ENCODE peak calls at places on chromosomes 12 and 14, in five cellular contexts. One of them, this sample, is unnamed.

GRCh38 chr12:31238764-31239387 is 87.1 kb downstream of the SINHCAF start:
- DNase-seq in dorsolateral prefrontal cortex: no peak
- DNase-seq in testis: peak
- DNase-seq in fibroblast of the aortic adventitia: peak
- DNase-seq in fibroblast of lung: peak
- DNase-seq in this sample: no peak

GRCh38 chr12:105451211-105451610 is 120.7 kb downstream of the C12orf75 start:
- DNase-seq in testis: no peak
- DNase-seq in fibroblast of lung: peak
- DNase-seq in dorsolateral prefrontal cortex: no peak
- DNase-seq in fibroblast of the aortic adventitia: peak
- DNase-seq in this sample: no peak

GRCh38 chr12:123966596-123966995 is 6.0 kb downstream of the CCDC92 start:
- DNase-seq in fibroblast of the aortic adventitia: peak
- DNase-seq in fibroblast of lung: peak
- DNase-seq in dorsolateral prefrontal cortex: no peak
- DNase-seq in testis: no peak
- DNase-seq in this sample: no peak

GRCh38 chr14:74400919-74401503 is 25.0 kb downstream of the SYNDIG1L start:
- DNase-seq in fibroblast of lung: no peak
- DNase-seq in fibroblast of the aortic adventitia: no peak
- DNase-seq in dorsolateral prefrontal cortex: no peak
- DNase-seq in testis: no peak
- DNase-seq in this sample: no peak

GRCh38 chr14:64405295-64405694 is 17.1 kb downstream of the MTHFD1 start:
- DNase-seq in fibroblast of lung: no peak
- DNase-seq in dorsolateral prefrontal cortex: no peak
- DNase-seq in fibroblast of the aortic adventitia: no peak
- DNase-seq in testis: no peak
- DNase-seq in this sample: no peak

GRCh38 chr12:13631873-13632272 is 349.5 kb downstream of the GRIN2B start:
- DNase-seq in fibroblast of lung: no peak
- DNase-seq in testis: no peak
- DNase-seq in dorsolateral prefrontal cortex: no peak
- DNase-seq in fibroblast of the aortic adventitia: no peak
- DNase-seq in this sample: no peak

GRCh38 chr12:10042167-10042566 is 11.7 kb downstream of the CLEC9A start:
- DNase-seq in testis: no peak
- DNase-seq in dorsolateral prefrontal cortex: no peak
- DNase-seq in fibroblast of the aortic adventitia: no peak
- DNase-seq in fibroblast of lung: no peak
- DNase-seq in this sample: no peak

GRCh38 chr12:43210437-43211197 is 341.4 kb downstream of the ADAMTS20 start:
- DNase-seq in dorsolateral prefrontal cortex: no peak
- DNase-seq in testis: no peak
- DNase-seq in fibroblast of the aortic adventitia: peak
- DNase-seq in fibroblast of lung: peak
- DNase-seq in this sample: no peak

GRCh38 chr12:82931349-82932116 is 244.8 kb downstream of the TMTC2 start:
- DNase-seq in dorsolateral prefrontal cortex: no peak
- DNase-seq in fibroblast of lung: no peak
- DNase-seq in fibroblast of the aortic adventitia: no peak
- DNase-seq in testis: no peak
- DNase-seq in this sample: no peak

GRCh38 chr12:75660107-75660530 is 148.7 kb upstream of the KRR1 start:
- DNase-seq in fibroblast of the aortic adventitia: peak
- DNase-seq in dorsolateral prefrontal cortex: no peak
- DNase-seq in testis: no peak
- DNase-seq in fibroblast of lung: peak
- DNase-seq in this sample: no peak

GRCh38 chr12:38411947-38412346 is 95.4 kb downstream of the ALG10B start:
- DNase-seq in testis: no peak
- DNase-seq in dorsolateral prefrontal cortex: no peak
- DNase-seq in fibroblast of lung: no peak
- DNase-seq in fibroblast of the aortic adventitia: no peak
- DNase-seq in this sample: no peak

GRCh38 chr14:71022015-71022919 is 115.0 kb downstream of the PCNX1 start:
- DNase-seq in fibroblast of the aortic adventitia: no peak
- DNase-seq in testis: no peak
- DNase-seq in dorsolateral prefrontal cortex: no peak
- DNase-seq in fibroblast of lung: no peak
- DNase-seq in this sample: no peak

GRCh38 chr14:26621807-26622560 is 24.2 kb upstream of the NOVA1 start:
- DNase-seq in fibroblast of lung: peak
- DNase-seq in testis: no peak
- DNase-seq in fibroblast of the aortic adventitia: peak
- DNase-seq in dorsolateral prefrontal cortex: no peak
- DNase-seq in this sample: no peak

GRCh38 chr12:42372154-42372791 is 46.3 kb downstream of the PPHLN1 start:
- DNase-seq in dorsolateral prefrontal cortex: no peak
- DNase-seq in testis: no peak
- DNase-seq in fibroblast of the aortic adventitia: peak
- DNase-seq in fibroblast of lung: peak
- DNase-seq in this sample: no peak

GRCh38 chr14:62251237-62251636 is 489.0 kb downstream of the SNAPC1 start:
- DNase-seq in testis: no peak
- DNase-seq in dorsolateral prefrontal cortex: no peak
- DNase-seq in fibroblast of lung: no peak
- DNase-seq in fibroblast of the aortic adventitia: no peak
- DNase-seq in this sample: no peak

GRCh38 chr14:68471029-68471963 is 321.6 kb downstream of the ZFP36L1 start:
- DNase-seq in fibroblast of the aortic adventitia: no peak
- DNase-seq in dorsolateral prefrontal cortex: no peak
- DNase-seq in fibroblast of lung: no peak
- DNase-seq in testis: no peak
- DNase-seq in this sample: no peak

GRCh38 chr14:23058654-23059504 is 1.6 kb upstream of the CDH24 start:
- DNase-seq in fibroblast of lung: no peak
- DNase-seq in dorsolateral prefrontal cortex: no peak
- DNase-seq in testis: no peak
- DNase-seq in fibroblast of the aortic adventitia: no peak
- DNase-seq in this sample: no peak

GRCh38 chr14:23057757-23058653 is 685 bp upstream of the CDH24 start:
- DNase-seq in fibroblast of lung: peak
- DNase-seq in fibroblast of the aortic adventitia: peak
- DNase-seq in dorsolateral prefrontal cortex: peak
- DNase-seq in testis: peak
- DNase-seq in this sample: peak

GRCh38 chr14:23056257-23056955 is 914 bp downstream of the CDH24 start:
- DNase-seq in testis: peak
- DNase-seq in dorsolateral prefrontal cortex: no peak
- DNase-seq in fibroblast of the aortic adventitia: peak
- DNase-seq in fibroblast of lung: peak
- DNase-seq in this sample: no peak

GRCh38 chr14:23055621-23056256 is 1.6 kb downstream of the CDH24 start:
- DNase-seq in testis: no peak
- DNase-seq in fibroblast of the aortic adventitia: no peak
- DNase-seq in dorsolateral prefrontal cortex: no peak
- DNase-seq in fibroblast of lung: peak
- DNase-seq in this sample: no peak

GRCh38 chr14:23056956-23057756 is at the start of gene CDH24:
- DNase-seq in testis: peak
- DNase-seq in dorsolateral prefrontal cortex: no peak
- DNase-seq in fibroblast of the aortic adventitia: peak
- DNase-seq in fibroblast of lung: peak
- DNase-seq in this sample: no peak
- H3K4me3 ChIP-seq in testis: peak
- H3K4me3 ChIP-seq in dorsolateral prefrontal cortex: peak
- H3K4me3 ChIP-seq in fibroblast of the aortic adventitia: peak
- H3K4me3 ChIP-seq in fibroblast of lung: peak
- H3K4me3 ChIP-seq in this sample: peak

DNA sequence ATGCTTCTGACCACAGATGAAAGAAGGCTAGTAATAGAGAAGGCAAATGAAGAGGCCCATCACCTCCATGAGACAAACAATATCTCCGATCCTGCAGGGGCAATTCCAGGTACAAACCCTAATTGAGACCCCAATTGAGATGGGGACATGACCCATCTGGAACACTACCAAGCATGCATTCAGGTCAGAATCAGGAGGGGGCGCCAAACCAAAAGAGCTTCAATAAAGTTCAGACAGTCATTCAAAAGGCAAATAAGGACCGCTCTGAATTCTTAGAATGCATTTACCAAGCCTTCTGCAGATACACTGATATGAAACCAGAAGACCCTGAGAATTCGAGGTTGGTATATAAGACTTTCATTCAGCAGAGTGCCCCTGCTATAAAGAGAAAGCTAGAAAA is 10.2 kb upstream of the EDDM3B start:
- DNase-seq in dorsolateral prefrontal cortex: no peak
- DNase-seq in fibroblast of lung: no peak
- DNase-seq in fibroblast of the aortic adventitia: no peak
- DNase-seq in testis: peak
- DNase-seq in this sample: no peak
- TF ChIP-seq CTCF in dorsolateral prefrontal cortex: peak
- TF ChIP-seq CTCF in fibroblast of lung: no peak
- TF ChIP-seq CTCF in fibroblast of the aortic adventitia: no peak
- TF ChIP-seq CTCF in testis: no peak
- TF ChIP-seq CTCF in this sample: no peak

GRCh38 chr12:24230061-24230460 is 280.6 kb upstream of the SOX5 start:
- DNase-seq in fibroblast of lung: no peak
- DNase-seq in fibroblast of the aortic adventitia: no peak
- DNase-seq in dorsolateral prefrontal cortex: no peak
- DNase-seq in testis: no peak
- DNase-seq in this sample: no peak
- H3K4me3 ChIP-seq in fibroblast of lung: no peak
- H3K4me3 ChIP-seq in fibroblast of the aortic adventitia: no peak
- H3K4me3 ChIP-seq in dorsolateral prefrontal cortex: no peak
- H3K4me3 ChIP-seq in testis: no peak
- H3K4me3 ChIP-seq in this sample: no peak

GRCh38 chr14:52649511-52649910 is 45.8 kb downstream of the ERO1A start:
- DNase-seq in testis: no peak
- DNase-seq in dorsolateral prefrontal cortex: no peak
- DNase-seq in fibroblast of the aortic adventitia: no peak
- DNase-seq in fibroblast of lung: no peak
- DNase-seq in this sample: no peak

DNA sequence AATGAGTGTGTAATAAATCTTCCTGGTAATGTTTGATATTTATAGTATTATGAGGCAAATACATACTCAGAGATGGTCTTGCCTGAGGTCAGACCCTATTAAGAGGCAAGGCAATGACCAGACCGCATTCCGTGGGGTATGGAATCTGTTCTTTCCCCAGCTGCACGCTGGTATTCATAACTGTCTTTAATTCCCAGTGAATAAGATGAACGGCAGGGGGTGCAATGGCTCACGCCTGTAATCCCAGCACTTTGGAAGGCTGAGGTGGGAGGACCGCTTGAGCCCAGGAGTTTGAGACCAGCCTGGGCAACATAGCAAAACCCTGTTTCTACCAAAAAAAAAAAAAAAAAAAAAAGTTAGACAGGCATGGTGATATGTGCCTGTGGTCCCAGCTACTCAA is 44.6 kb downstream of the ERO1A start:
- DNase-seq in testis: no peak
- DNase-seq in dorsolateral prefrontal cortex: no peak
- DNase-seq in fibroblast of lung: no peak
- DNase-seq in fibroblast of the aortic adventitia: peak
- DNase-seq in this sample: no peak
- TF ChIP-seq CTCF in testis: no peak
- TF ChIP-seq CTCF in dorsolateral prefrontal cortex: no peak
- TF ChIP-seq CTCF in fibroblast of lung: no peak
- TF ChIP-seq CTCF in fibroblast of the aortic adventitia: no peak
- TF ChIP-seq CTCF in this sample: peak

GRCh38 chr12:63149884-63150254 is 1.1 kb downstream of the AVPR1A start:
- DNase-seq in fibroblast of the aortic adventitia: no peak
- DNase-seq in dorsolateral prefrontal cortex: no peak
- DNase-seq in fibroblast of lung: no peak
- DNase-seq in testis: no peak
- DNase-seq in this sample: no peak

GRCh38 chr12:63151898-63152700 is 1.1 kb upstream of the AVPR1A start:
- DNase-seq in dorsolateral prefrontal cortex: no peak
- DNase-seq in fibroblast of lung: peak
- DNase-seq in fibroblast of the aortic adventitia: peak
- DNase-seq in testis: peak
- DNase-seq in this sample: peak

GRCh38 chr12:63151061-63151897 is at the start of gene AVPR1A:
- DNase-seq in testis: peak
- DNase-seq in dorsolateral prefrontal cortex: no peak
- DNase-seq in fibroblast of lung: no peak
- DNase-seq in fibroblast of the aortic adventitia: no peak
- DNase-seq in this sample: no peak

GRCh38 chr12:63154560-63154959 is 3.6 kb upstream of the AVPR1A start:
- DNase-seq in fibroblast of lung: no peak
- DNase-seq in fibroblast of the aortic adventitia: no peak
- DNase-seq in dorsolateral prefrontal cortex: no peak
- DNase-seq in testis: no peak
- DNase-seq in this sample: no peak

DNA sequence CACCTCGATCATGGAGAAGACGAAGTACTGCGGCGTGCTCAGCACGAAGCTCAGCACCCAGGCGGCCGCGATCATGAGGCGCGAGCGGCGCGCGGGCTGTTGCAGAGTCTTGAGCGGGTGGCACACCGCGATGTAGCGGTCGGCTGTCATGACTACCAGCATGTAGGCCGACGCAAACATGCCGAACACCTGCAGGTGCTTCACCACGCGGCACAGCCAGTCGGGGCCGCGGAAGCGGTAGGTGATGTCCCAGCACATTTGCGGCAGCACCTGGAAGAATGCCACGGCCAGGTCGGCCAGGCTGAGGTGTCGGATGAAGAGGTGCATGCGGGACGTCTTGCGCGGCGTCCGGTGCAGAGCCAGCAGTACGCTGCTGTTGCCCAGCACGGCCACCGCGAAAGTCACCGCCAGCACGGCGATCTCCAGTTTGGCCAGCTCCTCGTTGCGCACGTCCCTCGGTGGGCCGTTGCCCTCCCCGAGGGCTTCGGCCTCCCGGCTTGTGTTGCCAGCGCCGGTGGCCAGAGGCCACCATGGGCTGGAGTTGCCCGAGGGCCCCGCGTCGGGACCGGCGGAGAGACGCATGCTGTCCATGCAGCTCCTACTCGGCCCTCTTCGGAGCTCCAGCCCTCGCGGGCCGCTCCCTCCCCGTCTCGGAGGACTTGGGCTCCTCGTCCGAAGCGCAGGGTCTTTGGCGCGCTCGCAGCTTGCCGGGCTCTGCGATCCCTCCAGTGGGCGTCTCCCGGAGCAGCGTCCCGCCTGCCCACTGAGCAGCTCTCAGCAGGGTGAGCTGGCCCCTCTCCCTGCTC is 543 bp downstream of the AVPR1A start:
- DNase-seq in fibroblast of lung: no peak
- DNase-seq in testis: no peak
- DNase-seq in fibroblast of the aortic adventitia: no peak
- DNase-seq in dorsolateral prefrontal cortex: no peak
- DNase-seq in this sample: no peak
- H3K4me3 ChIP-seq in fibroblast of lung: no peak
- H3K4me3 ChIP-seq in testis: peak
- H3K4me3 ChIP-seq in fibroblast of the aortic adventitia: no peak
- H3K4me3 ChIP-seq in dorsolateral prefrontal cortex: peak
- H3K4me3 ChIP-seq in this sample: peak

GRCh38 chr12:18718462-18718861 is 19.4 kb downstream of the PLCZ1 start:
- DNase-seq in fibroblast of the aortic adventitia: no peak
- DNase-seq in dorsolateral prefrontal cortex: no peak
- DNase-seq in testis: no peak
- DNase-seq in fibroblast of lung: no peak
- DNase-seq in this sample: no peak

GRCh38 chr12:18719922-18720321 is 17.9 kb downstream of the PLCZ1 start:
- DNase-seq in dorsolateral prefrontal cortex: no peak
- DNase-seq in fibroblast of the aortic adventitia: peak
- DNase-seq in fibroblast of lung: peak
- DNase-seq in testis: no peak
- DNase-seq in this sample: no peak

GRCh38 chr12:18720690-18721089 is 17.1 kb downstream of the PLCZ1 start:
- DNase-seq in dorsolateral prefrontal cortex: no peak
- DNase-seq in fibroblast of the aortic adventitia: no peak
- DNase-seq in testis: no peak
- DNase-seq in fibroblast of lung: no peak
- DNase-seq in this sample: no peak

GRCh38 chr12:18716236-18716635 is 21.6 kb downstream of the PLCZ1 start:
- DNase-seq in dorsolateral prefrontal cortex: no peak
- DNase-seq in testis: no peak
- DNase-seq in fibroblast of the aortic adventitia: no peak
- DNase-seq in fibroblast of lung: no peak
- DNase-seq in this sample: no peak
- TF ChIP-seq CTCF in dorsolateral prefrontal cortex: no peak
- TF ChIP-seq CTCF in testis: no peak
- TF ChIP-seq CTCF in fibroblast of the aortic adventitia: no peak
- TF ChIP-seq CTCF in fibroblast of lung: no peak
- TF ChIP-seq CTCF in this sample: no peak